ENCODE peak calls at places on chromosomes 7 and 10, in five cellular contexts. N is fibroblast of lung; W is Peyer's patch; I is A549; J is Jurkat, Clone E6-1. P is an unnamed sample.

GRCh38 chr7:10973942-10974716 is 457 bp downstream of the PHF14 start:
- DNase-seq in J (no peak), I (peak), W (peak), N (peak), P (no peak)

GRCh38 chr10:116272497-116273221 is at the start of gene GFRA1:
- DNase-seq in N (peak), W (no peak), J (no peak), I (peak), P (no peak)

GRCh38 chr7:17301491-17302101 is 3.1 kb downstream of the AHR start:
- DNase-seq in N (peak), J (peak), W (peak), I (no peak), P (peak)

GRCh38 chr10:92184977-92185376 is 105.9 kb downstream of the CPEB3 start:
- DNase-seq in I (no peak), N (no peak), J (no peak), W (no peak), P (no peak)

GRCh38 chr7:4626318-4626845 is 55.7 kb upstream of the FOXK1 start:
- DNase-seq in W (no peak), I (no peak), J (no peak), N (no peak), P (no peak)

GRCh38 chr7:101938115-101938514 is 120.7 kb downstream of the CUX1 start:
- DNase-seq in W (no peak), J (no peak), N (no peak), I (no peak), P (no peak)

GRCh38 chr10:103648231-103648950 is 154.9 kb downstream of the NEURL1 start:
- DNase-seq in I (no peak), N (peak), J (no peak), W (no peak), P (no peak)

GRCh38 chr7:110507832-110508231 is 583.1 kb upstream of the LRRN3 start:
- DNase-seq in I (no peak), J (no peak), N (no peak), W (no peak), P (no peak)

GRCh38 chr7:155341463-155341983 is 43.8 kb downstream of the INSIG1 start:
- DNase-seq in W (no peak), J (no peak), I (no peak), N (no peak), P (no peak)

GRCh38 chr10:84329094-84329611 is 764 bp downstream of the CCSER2 start:
- DNase-seq in J (peak), I (peak), N (peak), W (peak), P (no peak)

GRCh38 chr10:43042503-43043341 is 34.1 kb upstream of the RET start:
- DNase-seq in N (no peak), I (no peak), W (no peak), J (no peak), P (no peak)

GRCh38 chr10:124715479-124715878 is 28.7 kb downstream of the FAM53B start:
- DNase-seq in W (no peak), J (no peak), N (no peak), I (no peak), P (no peak)

GRCh38 chr7:141053626-141054025 is 20.2 kb upstream of the TMEM178B start:
- DNase-seq in I (no peak), N (no peak), W (no peak), J (no peak), P (no peak)

GRCh38 chr10:59283456-59284082 is 78.8 kb downstream of the FAM13C start:
- DNase-seq in W (no peak), I (no peak), J (no peak), N (peak), P (no peak)

GRCh38 chr7:30422922-30423321 is 55.7 kb downstream of the NOD1 start:
- DNase-seq in J (no peak), I (no peak), N (peak), W (no peak), P (no peak)

GRCh38 chr7:42869131-42870020 is 42.5 kb downstream of the C7orf25 start:
- DNase-seq in I (no peak), N (no peak), W (no peak), J (no peak), P (peak)

GRCh38 chr10:124174673-124175645 is 81.6 kb upstream of the CHST15 start:
- DNase-seq in I (no peak), N (peak), J (no peak), W (no peak), P (no peak)

GRCh38 chr10:10520391-10521385 is 497.0 kb upstream of the CELF2 start:
- DNase-seq in W (no peak), N (no peak), I (no peak), J (no peak), P (no peak)

GRCh38 chr7:124940306-124940705 is 10.7 kb upstream of the POT1 start:
- DNase-seq in I (no peak), J (no peak), W (no peak), N (no peak), P (no peak)

GRCh38 chr7:146961617-146962016 is 845.0 kb downstream of the CNTNAP2 start:
- DNase-seq in I (no peak), N (peak), J (no peak), W (no peak), P (no peak)

GRCh38 chr10:122190553-122190952 is 80.5 kb upstream of the BTBD16 start:
- DNase-seq in J (no peak), W (no peak), I (no peak), N (no peak), P (no peak)

DNA sequence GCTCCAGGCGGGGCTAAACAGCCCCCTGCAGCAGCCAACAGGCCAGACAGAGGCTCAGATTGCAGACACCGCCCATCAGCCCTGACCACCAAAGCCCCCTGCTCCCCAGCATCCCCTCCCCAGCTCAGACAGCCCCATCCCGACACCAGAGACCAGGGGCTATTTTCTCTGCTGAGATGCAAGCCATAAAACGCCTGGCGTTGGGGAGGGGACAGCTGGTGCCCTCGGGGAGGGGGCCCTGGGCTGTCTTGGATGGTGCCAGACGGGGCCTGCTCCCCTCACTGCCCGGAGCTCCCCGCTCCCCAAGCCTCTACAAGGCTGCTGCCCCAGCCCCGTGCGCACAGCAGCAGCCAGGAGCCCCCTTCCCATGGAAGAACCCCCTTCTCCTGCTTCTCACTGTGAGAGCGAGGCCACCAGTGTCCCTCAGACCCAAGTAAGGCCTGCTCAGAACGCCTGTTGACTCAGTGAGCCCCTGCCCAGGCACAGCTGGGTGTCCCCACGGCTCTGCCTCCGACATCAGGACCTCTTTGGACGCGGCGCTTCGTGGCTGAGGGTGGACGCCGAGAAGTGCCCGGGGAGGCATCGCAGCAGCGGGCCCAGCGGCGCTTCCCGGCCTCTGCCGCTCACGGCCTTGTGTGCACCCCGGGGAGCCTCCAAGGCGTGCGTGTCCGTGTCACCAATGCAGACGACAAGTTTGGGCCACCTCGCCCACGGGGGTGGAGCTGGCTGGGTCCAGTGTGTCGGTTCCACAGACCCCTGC is 32.0 kb downstream of the GET4 start:
- DNase-seq in J (no peak), W (no peak), I (no peak), N (no peak), P (no peak)
- H3K4me3 ChIP-seq in J (no peak), W (no peak), I (peak), N (no peak), P (peak)

GRCh38 chr7:77197135-77197534 is 2.5 kb downstream of the FGL2 start:
- DNase-seq in I (no peak), W (no peak), J (no peak), N (no peak), P (no peak)

GRCh38 chr7:77205706-77206105 is 6.1 kb upstream of the FGL2 start:
- DNase-seq in J (no peak), N (no peak), W (no peak), I (no peak), P (no peak)

GRCh38 chr7:77199008-77199966 is at the start of gene FGL2:
- DNase-seq in N (peak), I (no peak), W (peak), J (peak), P (peak)

GRCh38 chr7:77202544-77202976 is 2.9 kb upstream of the FGL2 start:
- DNase-seq in I (no peak), W (no peak), J (no peak), N (no peak), P (no peak)

GRCh38 chr7:77200542-77200941 is 923 bp upstream of the FGL2 start:
- DNase-seq in I (no peak), J (no peak), W (peak), N (no peak), P (no peak)
- H3K4me3 ChIP-seq in I (no peak), J (no peak), W (no peak), N (no peak), P (no peak)

GRCh38 chr10:101816375-101816773 is 1.9 kb downstream of the OGA start:
- DNase-seq in I (no peak), N (no peak), W (no peak), J (no peak), P (no peak)
- H3K4me3 ChIP-seq in I (peak), N (peak), W (peak), J (peak), P (peak)

DNA sequence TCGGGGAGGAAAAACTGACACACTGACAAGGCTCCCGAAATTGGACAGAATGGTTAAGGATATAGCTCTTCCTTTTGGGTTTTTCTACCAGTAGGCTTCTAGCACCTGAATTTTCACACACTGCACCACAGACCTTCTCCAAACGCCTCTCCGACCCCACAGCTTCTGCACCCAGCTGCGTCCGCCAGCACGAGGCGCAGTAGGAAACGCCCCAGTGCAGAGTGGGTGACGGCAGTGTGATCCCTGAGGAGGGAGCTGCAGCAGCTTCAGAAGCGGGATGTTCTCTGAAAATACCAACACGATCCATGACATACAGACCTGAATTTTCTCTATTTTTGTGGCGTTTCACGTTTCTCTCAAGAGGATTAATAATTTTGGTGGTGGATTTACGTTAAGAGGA is 25.9 kb downstream of the HSPB1 start:
- DNase-seq in N (no peak), W (no peak), I (no peak), J (peak), P (no peak)
- H3K4me3 ChIP-seq in N (no peak), W (no peak), I (no peak), J (peak), P (no peak)

DNA sequence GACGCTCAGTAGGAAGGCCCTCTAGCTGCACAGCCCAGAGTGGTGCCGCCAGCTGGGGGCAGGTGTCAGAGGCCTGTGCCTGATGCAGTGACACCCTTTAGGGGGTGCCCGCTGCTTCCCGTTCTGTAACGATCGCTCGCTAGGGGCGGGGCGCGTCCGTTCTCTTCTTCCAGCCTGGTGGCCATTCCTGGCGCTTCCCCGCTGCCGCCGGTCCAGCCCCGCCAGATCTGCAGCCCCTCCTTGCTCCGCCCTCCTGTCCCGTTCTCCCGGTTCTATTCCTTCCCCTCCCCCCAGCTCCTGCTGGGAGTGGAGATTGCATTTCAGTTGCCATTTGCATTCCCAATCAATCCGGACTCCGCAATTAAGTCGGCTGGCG is 39.2 kb downstream of the AGAP3 start:
- DNase-seq in J (no peak), W (no peak), N (peak), I (no peak), P (peak)
- H3K4me3 ChIP-seq in J (no peak), W (no peak), N (peak), I (no peak), P (peak)

GRCh38 chr7:100670074-100670473 is 3.5 kb upstream of the GNB2 start:
- DNase-seq in W (no peak), N (no peak), I (no peak), J (no peak), P (no peak)

GRCh38 chr7:100667331-100668068 is 6.0 kb upstream of the GNB2 start:
- DNase-seq in W (no peak), I (no peak), N (no peak), J (no peak), P (no peak)

GRCh38 chr7:100668069-100668449 is 5.5 kb upstream of the GNB2 start:
- DNase-seq in I (no peak), N (no peak), W (no peak), J (no peak), P (no peak)

GRCh38 chr7:100662377-100662776 is 6.1 kb upstream of the ACTL6B start:
- DNase-seq in J (no peak), N (no peak), W (no peak), I (no peak), P (no peak)

GRCh38 chr7:100665168-100665567 is 8.4 kb upstream of the GNB2 start:
- DNase-seq in I (no peak), J (no peak), N (no peak), W (no peak), P (no peak)
- H3K4me3 ChIP-seq in I (no peak), J (no peak), N (no peak), W (no peak), P (no peak)

DNA sequence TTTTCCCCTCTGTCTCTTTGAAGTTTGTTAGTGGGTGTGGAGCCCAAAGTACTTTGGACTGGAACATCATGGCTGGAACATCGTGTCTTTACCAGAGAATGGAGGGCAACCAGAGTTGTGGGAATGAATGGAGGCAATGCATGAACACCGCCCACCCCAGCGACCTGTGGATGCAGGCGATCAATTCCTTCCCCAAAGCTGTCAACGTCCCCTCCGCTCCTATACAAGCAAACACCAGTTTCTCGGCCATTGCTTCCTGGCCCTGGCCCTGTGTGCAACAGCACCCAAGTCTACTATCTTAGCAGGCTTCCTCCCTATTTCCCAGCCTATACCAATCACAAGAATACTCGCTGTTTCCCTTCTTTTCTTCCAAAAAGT is 62.6 kb downstream of the CARD11 start:
- DNase-seq in I (no peak), W (no peak), J (no peak), N (no peak), P (no peak)
- H3K4me3 ChIP-seq in I (no peak), W (no peak), J (no peak), N (no peak), P (no peak)

P was measured in prostate gland.